ENCODE peak calls at places on chromosomes 7 and 10, in four cellular contexts. V is colonic mucosa, U is transverse colon, A is endothelial cell. O is an unnamed sample.

GRCh38 chr7:6453737-6454136 is 6.0 kb upstream of the DAGLB start:
- DNase-seq in A (no peak), V (no peak), U (no peak), O (no peak)

GRCh38 chr10:13512564-13512963 is 16.2 kb downstream of the BEND7 start:
- DNase-seq in U (no peak), A (no peak), V (no peak), O (no peak)

GRCh38 chr7:137731436-137731835 is 115.3 kb downstream of the DGKI start:
- DNase-seq in V (no peak), A (no peak), U (no peak), O (no peak)

GRCh38 chr10:36271631-36272340 is 629.7 kb upstream of the FZD8 start:
- DNase-seq in A (no peak), U (no peak), V (no peak), O (no peak)

GRCh38 chr7:130141161-130141857 is 63.9 kb downstream of the TMEM209 start:
- DNase-seq in A (peak), U (peak), V (peak), O (peak)

GRCh38 chr7:52233248-52233647 is 802.2 kb upstream of the POM121L12 start:
- DNase-seq in V (no peak), A (no peak), U (no peak), O (no peak)

GRCh38 chr7:134878731-134879295 is 99.4 kb downstream of the CALD1 start:
- DNase-seq in V (no peak), U (no peak), A (no peak), O (no peak)

GRCh38 chr7:132298782-132299181 is 277.5 kb downstream of the PLXNA4 start:
- DNase-seq in U (no peak), A (no peak), V (no peak), O (no peak)

GRCh38 chr7:27869060-27869459 is 129.1 kb downstream of the TAX1BP1 start:
- DNase-seq in A (no peak), U (no peak), V (no peak), O (no peak)

GRCh38 chr7:11833431-11833830 is 1.4 kb upstream of the THSD7A start:
- DNase-seq in A (no peak), U (no peak), V (no peak), O (no peak)

GRCh38 chr10:97060441-97061084 is 125.2 kb downstream of the SLIT1 start:
- DNase-seq in A (no peak), U (no peak), V (no peak), O (no peak)

GRCh38 chr10:109933984-109934565 is 10.8 kb upstream of the XPNPEP1 start:
- DNase-seq in V (no peak), U (no peak), A (no peak), O (no peak)

GRCh38 chr10:86553213-86553612 is 31.6 kb upstream of the WAPL start:
- DNase-seq in A (no peak), V (no peak), U (no peak), O (no peak)

GRCh38 chr7:68258569-68258968 is 1261.9 kb downstream of the TYW1 start:
- DNase-seq in U (no peak), V (no peak), A (no peak), O (no peak)

GRCh38 chr7:127905491-127906330 is 125.5 kb downstream of the LRRC4 start:
- DNase-seq in A (no peak), V (no peak), U (no peak), O (no peak)

GRCh38 chr7:6306471-6306870 is 34.0 kb upstream of the CYTH3 start:
- DNase-seq in V (no peak), U (no peak), A (no peak), O (no peak)

GRCh38 chr7:130095812-130096211 is 25.5 kb downstream of the KLHDC10 start:
- DNase-seq in A (no peak), V (no peak), U (no peak), O (no peak)

GRCh38 chr7:154875297-154875696 is 127.6 kb downstream of the PAXIP1 start:
- DNase-seq in U (no peak), V (no peak), A (no peak), O (no peak)

GRCh38 chr10:11183000-11183399 is 165.3 kb downstream of the CELF2 start:
- DNase-seq in U (no peak), V (no peak), A (no peak), O (no peak)

GRCh38 chr7:123615344-123615743 is 13.7 kb downstream of the ASB15 start:
- DNase-seq in V (no peak), A (no peak), U (no peak), O (no peak)

GRCh38 chr7:47142867-47143175 is 439.1 kb downstream of the TNS3 start:
- DNase-seq in U (no peak), A (no peak), V (no peak), O (no peak)

GRCh38 chr7:11749629-11750028 is 82.4 kb downstream of the THSD7A start:
- DNase-seq in V (no peak), A (no peak), U (no peak), O (no peak)

GRCh38 chr7:35260254-35260653 is 6.4 kb upstream of the TBX20 start:
- DNase-seq in A (no peak), U (no peak), V (no peak), O (no peak)

O was measured in Peyer's patch.